ENCODE peak calls at places on chromosomes 12 and 14, in five cellular contexts. One of them, this sample, is unnamed.

GRCh38 chr12:13125996-13126395 is 22.5 kb upstream of the GSG1 start:
- DNase-seq in stromal cell of bone marrow: no peak
- DNase-seq in bronchial epithelial cell: peak
- DNase-seq in HT-29: no peak
- DNase-seq in brain microvascular endothelial cell: no peak
- DNase-seq in this sample: no peak

GRCh38 chr12:106910202-106910601 is 45.5 kb upstream of the TMEM263 start:
- DNase-seq in HT-29: no peak
- DNase-seq in stromal cell of bone marrow: no peak
- DNase-seq in bronchial epithelial cell: no peak
- DNase-seq in brain microvascular endothelial cell: no peak
- DNase-seq in this sample: no peak

GRCh38 chr14:61563880-61564622 is 131.3 kb upstream of the HIF1A start:
- DNase-seq in stromal cell of bone marrow: no peak
- DNase-seq in bronchial epithelial cell: no peak
- DNase-seq in brain microvascular endothelial cell: no peak
- DNase-seq in HT-29: no peak
- DNase-seq in this sample: no peak

GRCh38 chr12:53078425-53079225 is 565 bp downstream of the SPRYD3 start:
- DNase-seq in brain microvascular endothelial cell: no peak
- DNase-seq in stromal cell of bone marrow: no peak
- DNase-seq in bronchial epithelial cell: peak
- DNase-seq in HT-29: peak
- DNase-seq in this sample: no peak

GRCh38 chr12:106766393-106766826 is 8.1 kb upstream of the RIC8B start:
- DNase-seq in brain microvascular endothelial cell: no peak
- DNase-seq in bronchial epithelial cell: no peak
- DNase-seq in HT-29: no peak
- DNase-seq in stromal cell of bone marrow: no peak
- DNase-seq in this sample: no peak

GRCh38 chr12:126443977-126444376 is 1378.7 kb downstream of the AACS start:
- DNase-seq in brain microvascular endothelial cell: no peak
- DNase-seq in bronchial epithelial cell: no peak
- DNase-seq in HT-29: no peak
- DNase-seq in stromal cell of bone marrow: no peak
- DNase-seq in this sample: no peak

GRCh38 chr14:44981198-44981597 is 19.2 kb downstream of the TOGARAM1 start:
- DNase-seq in brain microvascular endothelial cell: no peak
- DNase-seq in bronchial epithelial cell: no peak
- DNase-seq in stromal cell of bone marrow: no peak
- DNase-seq in HT-29: no peak
- DNase-seq in this sample: no peak

GRCh38 chr14:104282332-104283196 is 144.2 kb downstream of the KIF26A start:
- DNase-seq in bronchial epithelial cell: no peak
- DNase-seq in HT-29: no peak
- DNase-seq in stromal cell of bone marrow: no peak
- DNase-seq in brain microvascular endothelial cell: no peak
- DNase-seq in this sample: peak

GRCh38 chr12:94952325-94952724 is 51.2 kb downstream of the NDUFA12 start:
- DNase-seq in HT-29: no peak
- DNase-seq in bronchial epithelial cell: no peak
- DNase-seq in stromal cell of bone marrow: no peak
- DNase-seq in brain microvascular endothelial cell: no peak
- DNase-seq in this sample: no peak

GRCh38 chr12:104890463-104891096 is 67.5 kb downstream of the SLC41A2 start:
- DNase-seq in stromal cell of bone marrow: no peak
- DNase-seq in brain microvascular endothelial cell: no peak
- DNase-seq in HT-29: no peak
- DNase-seq in bronchial epithelial cell: peak
- DNase-seq in this sample: no peak

GRCh38 chr12:25459541-25459951 is 93.5 kb downstream of the LMNTD1 start:
- DNase-seq in HT-29: no peak
- DNase-seq in brain microvascular endothelial cell: no peak
- DNase-seq in stromal cell of bone marrow: no peak
- DNase-seq in bronchial epithelial cell: no peak
- DNase-seq in this sample: no peak

GRCh38 chr14:54435500-54435981 is 5.6 kb downstream of the CNIH1 start:
- DNase-seq in stromal cell of bone marrow: no peak
- DNase-seq in brain microvascular endothelial cell: peak
- DNase-seq in HT-29: no peak
- DNase-seq in bronchial epithelial cell: peak
- DNase-seq in this sample: no peak

GRCh38 chr12:112208511-112208910 is 83.2 kb downstream of the TRAFD1 start:
- DNase-seq in HT-29: no peak
- DNase-seq in bronchial epithelial cell: no peak
- DNase-seq in brain microvascular endothelial cell: no peak
- DNase-seq in stromal cell of bone marrow: no peak
- DNase-seq in this sample: no peak

GRCh38 chr12:2959508-2960431 is 573 bp downstream of the TEAD4 start:
- DNase-seq in bronchial epithelial cell: peak
- DNase-seq in brain microvascular endothelial cell: peak
- DNase-seq in stromal cell of bone marrow: no peak
- DNase-seq in HT-29: peak
- DNase-seq in this sample: peak

GRCh38 chr12:31736472-31736871 is 7.7 kb upstream of the AMN1 start:
- DNase-seq in HT-29: peak
- DNase-seq in brain microvascular endothelial cell: peak
- DNase-seq in stromal cell of bone marrow: peak
- DNase-seq in bronchial epithelial cell: peak
- DNase-seq in this sample: no peak

GRCh38 chr12:100720016-100720654 is 74.4 kb upstream of the ANO4 start:
- DNase-seq in HT-29: no peak
- DNase-seq in stromal cell of bone marrow: no peak
- DNase-seq in bronchial epithelial cell: peak
- DNase-seq in brain microvascular endothelial cell: no peak
- DNase-seq in this sample: no peak

GRCh38 chr12:97594236-97594635 is 131.6 kb downstream of the RMST start:
- DNase-seq in HT-29: no peak
- DNase-seq in brain microvascular endothelial cell: no peak
- DNase-seq in stromal cell of bone marrow: no peak
- DNase-seq in bronchial epithelial cell: no peak
- DNase-seq in this sample: no peak

GRCh38 chr14:91232052-91232451 is 12.5 kb downstream of the GPR68 start:
- DNase-seq in HT-29: no peak
- DNase-seq in brain microvascular endothelial cell: no peak
- DNase-seq in bronchial epithelial cell: no peak
- DNase-seq in stromal cell of bone marrow: no peak
- DNase-seq in this sample: no peak

This sample was measured in NCI-H1694.